ENCODE peak calls at places on chromosomes 4 and X, in four cellular contexts. L is tibial artery, X is H9, Y is neuronal stem cell. Z is an unnamed sample.

GRCh38 chr4:184019084-184019483 is 114.0 kb downstream of the STOX2 start:
- DNase-seq in L (no peak), X (no peak), Y (no peak), Z (no peak)

GRCh38 chr4:112973897-112974296 is 75.6 kb upstream of the ANK2 start:
- DNase-seq in L (no peak), X (no peak), Y (no peak), Z (no peak)

GRCh38 chrX:140318306-140318705 is 186.6 kb downstream of the SOX3 start:
- DNase-seq in L (no peak), X (no peak), Y (no peak), Z (no peak)

GRCh38 chr4:3801931-3802550 is 35.9 kb downstream of the ADRA2C start:
- DNase-seq in L (no peak), X (no peak), Y (no peak), Z (no peak)

GRCh38 chrX:45903781-45904201 is 641.4 kb downstream of the ZNF674 start:
- DNase-seq in L (no peak), X (peak; percentile 38), Y (peak; percentile 3), Z (no peak)

GRCh38 chr4:106266201-106266600 is 49.8 kb downstream of the TBCK start:
- DNase-seq in L (no peak), X (no peak), Y (no peak), Z (no peak)

GRCh38 chrX:46208225-46208854 is 336.9 kb downstream of the ZNF674 start:
- DNase-seq in L (no peak), X (no peak), Y (no peak), Z (no peak)

GRCh38 chr4:95838192-95838591 is 1.7 kb upstream of the PDHA2 start:
- DNase-seq in L (no peak), X (no peak), Y (no peak), Z (no peak)

GRCh38 chr4:21083413-21083812 is 383.2 kb downstream of the PACRGL start:
- DNase-seq in L (no peak), X (no peak), Y (no peak), Z (no peak)

GRCh38 chrX:133302775-133303445 is 84.8 kb upstream of the TFDP3 start:
- DNase-seq in L (no peak), X (no peak), Y (no peak), Z (no peak)

GRCh38 chr4:20592666-20593065 is 107.6 kb upstream of the PACRGL start:
- DNase-seq in L (no peak), X (no peak), Y (no peak), Z (no peak)

GRCh38 chrX:77442728-77443127 is 4.5 kb upstream of the FGF16 start:
- DNase-seq in L (no peak), X (no peak), Y (no peak), Z (no peak)

GRCh38 chr4:7658297-7659204 is 223.8 kb upstream of the PSAPL1 start:
- DNase-seq in L (no peak), X (no peak), Y (no peak), Z (no peak)

GRCh38 chrX:125203737-125204578 is 115.7 kb upstream of the TEX13C start:
- DNase-seq in L (peak; percentile 74), X (peak; percentile 53), Y (no peak), Z (no peak)

GRCh38 chrX:102580891-102581290 is 18.4 kb upstream of the ARMCX5 start:
- DNase-seq in L (no peak), X (no peak), Y (no peak), Z (no peak)

GRCh38 chrX:103240155-103240554 is 14.8 kb downstream of the TCEAL8 start:
- DNase-seq in L (no peak), X (no peak), Y (no peak), Z (no peak)

GRCh38 chrX:17621566-17622270 is 115.6 kb upstream of the SCML1 start:
- DNase-seq in L (no peak), X (no peak), Y (no peak), Z (no peak)

GRCh38 chrX:39603291-39603690 is 494.5 kb downstream of the BCOR start:
- DNase-seq in L (no peak), X (no peak), Y (no peak), Z (no peak)

GRCh38 chrX:12496343-12496742 is 294.9 kb upstream of the PRPS2 start:
- DNase-seq in L (no peak), X (no peak), Y (no peak), Z (no peak)

GRCh38 chr4:83490876-83491450 is 6.1 kb upstream of the ABRAXAS1 start:
- DNase-seq in L (no peak), X (no peak), Y (no peak), Z (no peak)

GRCh38 chr4:104906274-104906673 is 240.4 kb upstream of the TET2 start:
- DNase-seq in L (no peak), X (no peak), Y (no peak), Z (no peak)

GRCh38 chrX:9396930-9397329 is 67.9 kb upstream of the TBL1X start:
- DNase-seq in L (no peak), X (no peak), Y (peak; percentile 4), Z (no peak)

GRCh38 chr4:143358923-143359694 is 22.4 kb downstream of the GAB1 start:
- DNase-seq in L (no peak), X (no peak), Y (no peak), Z (no peak)

GRCh38 chr4:8761824-8762205 is 109.8 kb downstream of the HMX1 start:
- DNase-seq in L (peak; percentile 37), X (no peak), Y (no peak), Z (no peak)

GRCh38 chrX:151030845-151031244 is 47.7 kb downstream of the HMGB3 start:
- DNase-seq in L (no peak), X (no peak), Y (no peak), Z (no peak)
- H3K27ac ChIP-seq in L (no peak overlapping the region), X (no peak overlapping the region), Y (no peak overlapping the region), Z (no peak overlapping the region)

DNA sequence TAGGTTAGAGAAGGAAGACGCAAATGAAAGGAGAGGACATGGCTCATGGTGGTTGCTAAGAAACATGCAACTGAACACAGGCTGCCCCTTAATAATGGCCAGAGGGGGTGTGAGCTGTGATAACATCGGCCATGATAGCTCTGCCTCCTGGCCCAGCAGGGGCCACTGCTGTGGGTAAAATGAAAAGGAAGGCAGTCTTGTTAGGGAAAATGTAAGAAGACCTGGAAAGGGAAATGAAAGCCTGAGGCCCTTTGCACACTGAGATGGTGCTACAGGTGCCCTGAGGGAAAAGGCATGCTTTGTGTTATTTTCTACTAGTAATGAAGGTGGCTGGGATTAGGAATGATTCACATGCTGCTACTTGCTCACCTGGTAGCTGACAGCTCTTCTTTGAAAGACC is 123.6 kb upstream of the MID1 start:
- DNase-seq in L (no peak), X (peak; percentile 30), Y (no peak), Z (no peak)
- H3K27ac ChIP-seq in L (no peak overlapping the region), X (no peak overlapping the region), Y (peak overlapping the region; percentile 25), Z (no peak overlapping the region)

GRCh38 chr4:85637778-85638177 is 162.8 kb downstream of the ARHGAP24 start:
- DNase-seq in L (no peak), X (no peak), Y (no peak), Z (no peak)
- H3K27ac ChIP-seq in L (no peak overlapping the region), X (no peak overlapping the region), Y (no peak overlapping the region), Z (no peak overlapping the region)

GRCh38 chrX:47633671-47634590 is 4.2 kb upstream of the CFP start:
- DNase-seq in L (no peak), X (no peak), Y (no peak), Z (no peak)

GRCh38 chrX:47638816-47639215 is 9.1 kb upstream of the CFP start:
- DNase-seq in L (no peak), X (no peak), Y (no peak), Z (no peak)

GRCh38 chrX:47634871-47635575 is 5.3 kb upstream of the CFP start:
- DNase-seq in L (no peak), X (no peak), Y (no peak), Z (no peak)

GRCh38 chrX:47632664-47633063 is 2.9 kb upstream of the CFP start:
- DNase-seq in L (no peak), X (no peak), Y (no peak), Z (no peak)

DNA sequence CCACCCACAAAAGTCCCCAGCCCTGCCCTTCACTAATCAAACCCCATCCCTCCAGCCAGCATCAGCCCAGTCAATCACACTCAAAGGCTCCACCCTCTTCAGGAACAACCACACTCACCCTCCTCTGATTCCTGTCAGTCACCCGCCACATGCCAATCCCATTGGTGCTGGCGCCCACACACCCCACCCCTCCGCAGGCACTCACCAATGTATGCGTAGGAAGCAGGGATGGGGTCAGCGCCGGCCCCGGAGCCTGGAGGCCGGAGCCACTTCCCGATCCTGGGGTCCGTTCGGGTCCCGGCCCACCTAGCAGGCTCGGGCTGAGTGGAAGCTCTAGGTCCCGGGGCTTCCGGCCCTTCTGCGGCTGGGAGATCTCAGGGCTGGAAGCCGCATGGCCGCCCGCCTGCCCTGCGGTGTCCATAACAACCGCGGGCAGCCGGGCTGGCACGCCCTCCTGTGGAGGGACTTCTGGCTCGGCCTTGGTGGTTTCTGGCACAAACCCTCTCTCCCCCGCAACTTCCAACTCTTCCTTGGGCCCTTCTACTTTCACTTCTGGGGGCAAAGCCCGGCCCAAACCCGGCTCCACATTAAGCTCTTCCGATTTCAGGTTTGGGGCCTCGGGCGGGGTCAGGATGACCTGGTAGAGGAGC is 7.9 kb upstream of the CFP start:
- DNase-seq in L (peak; percentile 68), X (peak; percentile 91), Y (no peak), Z (peak; percentile 42)
- H3K27ac ChIP-seq in L (no peak overlapping the region), X (no peak overlapping the region), Y (no peak overlapping the region), Z (no peak overlapping the region)